ENCODE peak calls at places on chromosomes 16 and 17, in eight cellular contexts. C is foreskin fibroblast; T is HFFc6; P is stimulated activated CD8-positive, alpha-beta memory T cell treated with anti-CD3 and anti-CD28 coated beads, Interleukin-15, amount 100 ng/mL, for 48 hours; F is hippocampal formation; Q is activated gamma-delta T cell treated with anti-CD3 and anti-CD28 coated beads, Interleukin-2, amount 50 U/mL, for 16 hours; S is activated CD4-positive, alpha-beta T cell treated with anti-CD3 and anti-CD28 coated beads for 1 hour; W is glutamatergic neuron. N is an unnamed sample.

GRCh38 chr17:58615768-58616659 is 75.8 kb downstream of the TEX14 start:
- DNase-seq in S (no peak), F (no peak), C (no peak), T (no peak), Q (no peak), P (peak; percentile 4), W (no peak), N (no peak)

GRCh38 chr16:80910434-80910833 is 96.3 kb downstream of the CMC2 start:
- DNase-seq in W (no peak), S (no peak), F (no peak), T (no peak), Q (no peak), C (no peak), P (no peak), N (no peak)

GRCh38 chr17:76354747-76355310 is 1.1 kb upstream of the PRPSAP1 start:
- DNase-seq in S (no peak), C (no peak), T (no peak), P (no peak), F (no peak), Q (no peak), W (no peak), N (no peak)

GRCh38 chr17:8499614-8500013 is 63.9 kb downstream of the NDEL1 start:
- DNase-seq in P (no peak), F (no peak), T (no peak), Q (no peak), S (no peak), W (no peak), C (no peak), N (no peak)

GRCh38 chr16:66899310-66899944 is 19.1 kb downstream of the PDP2 start:
- DNase-seq in C (no peak), W (no peak), Q (no peak), F (no peak), T (peak; percentile 53), P (no peak), S (no peak), N (no peak)

GRCh38 chr16:28317040-28317880 is 24.9 kb downstream of the SBK1 start:
- DNase-seq in P (peak; percentile 72), F (peak; percentile 24), S (peak; percentile 62), Q (peak; percentile 65), T (peak; percentile 28), C (peak; percentile 21), W (peak; percentile 76), N (peak; percentile 58)

GRCh38 chr17:75959839-75960511 is 19.0 kb downstream of the ACOX1 start:
- DNase-seq in F (no peak), P (no peak), Q (no peak), T (no peak), C (no peak), S (no peak), W (no peak), N (no peak)

GRCh38 chr17:76104140-76104895 is 731 bp upstream of the EXOC7 start:
- DNase-seq in S (no peak), T (no peak), F (no peak), C (no peak), W (no peak), P (no peak), Q (no peak), N (no peak)

GRCh38 chr16:35596467-35596866 is 2137.1 kb downstream of the TP53TG3F start:
- DNase-seq in F (no peak), P (no peak), T (no peak), S (no peak), C (no peak), W (no peak), Q (no peak), N (no peak)

GRCh38 chr16:25210758-25211157 is 6.0 kb upstream of the AQP8 start:
- DNase-seq in P (peak; percentile 12), S (no peak), F (no peak), T (peak; percentile 30), W (no peak), C (peak; percentile 38), Q (no peak), N (no peak)

GRCh38 chr17:64146418-64147109 is 16.6 kb upstream of the ERN1 start:
- DNase-seq in T (peak; percentile 41), P (peak; percentile 11), S (peak; percentile 27), W (peak; percentile 73), Q (peak; percentile 22), F (peak; percentile 47), C (no peak), N (peak; percentile 47)

GRCh38 chr16:56305956-56306565 is 114.8 kb downstream of the GNAO1 start:
- DNase-seq in F (no peak), W (no peak), Q (no peak), C (no peak), P (no peak), S (no peak), T (no peak), N (no peak)

GRCh38 chr17:76869878-76870714 is 1.9 kb downstream of the MGAT5B start:
- DNase-seq in W (no peak), S (no peak), T (no peak), F (no peak), Q (no peak), C (no peak), P (no peak), N (no peak)

GRCh38 chr16:24423332-24423731 is 116.0 kb upstream of the RBBP6 start:
- DNase-seq in P (no peak), Q (no peak), S (no peak), W (no peak), C (no peak), T (no peak), F (no peak), N (no peak)

GRCh38 chr16:89422905-89423630 is 67.3 kb downstream of the ANKRD11 start:
- DNase-seq in P (peak; percentile 73), T (peak; percentile 54), Q (peak; percentile 67), F (no peak), S (no peak), W (no peak), C (peak; percentile 41), N (no peak)

GRCh38 chr17:80805032-80805751 is 186.4 kb upstream of the CHMP6 start:
- DNase-seq in Q (no peak), P (no peak), S (no peak), C (peak; percentile 20), W (no peak), T (no peak), F (no peak), N (no peak)

GRCh38 chr16:68231384-68232136 is 4.4 kb downstream of the ESRP2 start:
- DNase-seq in S (no peak), T (no peak), F (no peak), P (no peak), Q (no peak), C (no peak), W (no peak), N (no peak)

GRCh38 chr16:23145608-23146007 is 3.6 kb downstream of the USP31 start:
- DNase-seq in W (no peak), S (no peak), T (peak; percentile 40), P (no peak), F (no peak), Q (no peak), C (peak; percentile 31), N (no peak)

GRCh38 chr17:82944990-82945389 is 105.2 kb upstream of the ZNF750 start:
- DNase-seq in S (no peak), C (no peak), F (no peak), T (no peak), P (no peak), Q (no peak), W (no peak), N (no peak)

GRCh38 chr17:1203111-1203966 is 23.6 kb upstream of the ABR start:
- DNase-seq in Q (no peak), W (peak; percentile 71), P (peak; percentile 32), F (no peak), T (peak; percentile 45), C (peak; percentile 42), S (peak; percentile 35), N (peak; percentile 43)

GRCh38 chr17:17783825-17784598 is 52.8 kb downstream of the SREBF1 start:
- DNase-seq in C (no peak), P (no peak), W (peak; percentile 78), F (peak; percentile 67), S (no peak), Q (no peak), T (no peak), N (no peak)

GRCh38 chr16:89164436-89164835 is 7.1 kb upstream of the CDH15 start:
- DNase-seq in T (no peak), F (no peak), Q (no peak), W (no peak), S (no peak), P (no peak), C (no peak), N (no peak)

GRCh38 chr17:67855504-67856324 is 30.4 kb downstream of the BPTF start:
- DNase-seq in T (no peak), P (no peak), C (no peak), Q (no peak), S (no peak), F (no peak), W (no peak), N (no peak)

GRCh38 chr16:89425523-89425922 is 64.8 kb downstream of the ANKRD11 start:
- DNase-seq in F (no peak), P (no peak), C (no peak), W (no peak), Q (no peak), S (no peak), T (no peak), N (no peak)

GRCh38 chr16:70635356-70636016 is 10.9 kb upstream of the IL34 start:
- DNase-seq in T (peak; percentile 74), P (no peak), S (no peak), W (no peak), Q (no peak), F (no peak), C (peak; percentile 58), N (no peak)

GRCh38 chr16:82784567-82784956 is 157.8 kb downstream of the CDH13 start:
- DNase-seq in T (no peak), C (no peak), W (no peak), P (no peak), Q (no peak), S (no peak), F (no peak), N (no peak)

GRCh38 chr17:82241183-82241925 is 12.5 kb downstream of the SLC16A3 start:
- DNase-seq in T (peak; percentile 81), Q (no peak), F (peak; percentile 50), C (peak; percentile 91), W (no peak), S (no peak), P (no peak), N (no peak)

GRCh38 chr16:88070989-88071625 is 119.9 kb downstream of the BANP start:
- DNase-seq in T (no peak), P (no peak), S (no peak), F (no peak), C (no peak), Q (no peak), W (peak; percentile 7), N (no peak)

GRCh38 chr16:57786632-57787518 is 15.4 kb downstream of the KIFC3 start:
- DNase-seq in C (no peak), T (no peak), Q (no peak), F (no peak), W (no peak), P (no peak), S (no peak), N (no peak)